ENCODE peak calls at places on chromosomes 11 and 22, in seven cellular contexts. O is IMR-90, B is mammary epithelial cell, Z is AG04449, P is ovary, U is fibroblast of pulmonary artery, C is uterus. Q is an unnamed sample.

GRCh38 chr11:134045799-134046635 is 22.9 kb upstream of the JAM3 start:
- DNase-seq in B (no peak), P (no peak), C (no peak), O (no peak), Z (no peak), U (no peak), Q (no peak)

GRCh38 chr11:54558407-54558806 is 45.4 kb downstream of the OR4C46 start:
- DNase-seq in P (no peak), B (no peak), C (no peak), U (no peak), O (no peak), Z (no peak), Q (no peak)

GRCh38 chr11:60951909-60952741 is at the start of gene SLC15A3:
- DNase-seq in P (peak), C (peak), O (peak), Z (no peak), U (peak), B (no peak), Q (no peak)

GRCh38 chr11:12106501-12106900 is 3.9 kb upstream of the MICAL2 start:
- DNase-seq in Z (no peak), P (no peak), C (no peak), U (no peak), B (no peak), O (no peak), Q (no peak)

GRCh38 chr11:116170526-116171120 is 602.2 kb downstream of the BUD13 start:
- DNase-seq in U (no peak), B (no peak), C (no peak), O (no peak), P (no peak), Z (no peak), Q (no peak)

GRCh38 chr22:36356708-36357694 is 30.8 kb downstream of the MYH9 start:
- DNase-seq in U (no peak), O (peak), Z (no peak), B (no peak), C (no peak), P (no peak), Q (no peak)

GRCh38 chr11:72741429-72741833 is 10.8 kb downstream of the ARAP1 start:
- DNase-seq in C (no peak), B (no peak), P (no peak), U (no peak), Z (no peak), O (no peak), Q (no peak)

GRCh38 chr11:118180300-118180703 is 3.9 kb upstream of the SCN2B start:
- DNase-seq in P (peak), U (peak), B (peak), Z (no peak), O (no peak), C (peak), Q (no peak)

GRCh38 chr11:48005878-48006277 is 25.5 kb downstream of the PTPRJ start:
- DNase-seq in P (no peak), Z (no peak), U (no peak), O (no peak), B (no peak), C (no peak), Q (no peak)

GRCh38 chr11:11850668-11851067 is 8.9 kb downstream of the USP47 start:
- DNase-seq in B (no peak), Z (no peak), C (no peak), O (no peak), U (no peak), P (no peak), Q (no peak)

GRCh38 chr11:10026514-10026913 is 267.5 kb downstream of the SBF2 start:
- DNase-seq in C (no peak), Z (no peak), P (no peak), U (peak), O (peak), B (no peak), Q (no peak)

GRCh38 chr11:122998727-122999370 is 17.2 kb upstream of the BSX start:
- DNase-seq in O (no peak), U (no peak), P (no peak), B (no peak), C (no peak), Z (no peak), Q (no peak)

GRCh38 chr11:119315139-119316016 is 1.6 kb downstream of the MCAM start:
- DNase-seq in O (no peak), C (peak), Z (no peak), P (no peak), B (peak), U (no peak), Q (no peak)

GRCh38 chr11:93133710-93134109 is 64.1 kb downstream of the SLC36A4 start:
- DNase-seq in U (peak), P (no peak), B (no peak), C (no peak), Z (peak), O (peak), Q (peak)

GRCh38 chr22:20573176-20573829 is 65.9 kb downstream of the MED15 start:
- DNase-seq in Z (no peak), O (peak), P (no peak), U (peak), C (no peak), B (no peak), Q (no peak)

GRCh38 chr11:79147731-79148130 is 293.1 kb downstream of the TENM4 start:
- DNase-seq in C (no peak), Z (no peak), U (no peak), B (no peak), O (no peak), P (no peak), Q (no peak)

GRCh38 chr22:17096095-17096494 is 11.3 kb downstream of the IL17RA start:
- DNase-seq in P (no peak), O (no peak), Z (no peak), B (no peak), C (no peak), U (no peak), Q (no peak)

GRCh38 chr22:23117275-23117674 is 24.5 kb downstream of the RSPH14 start:
- DNase-seq in Z (no peak), P (no peak), B (no peak), C (no peak), O (no peak), U (no peak), Q (no peak)

GRCh38 chr22:28817919-28818859 is 17.8 kb upstream of the XBP1 start:
- DNase-seq in B (no peak), Z (no peak), U (no peak), P (no peak), C (no peak), O (no peak), Q (no peak)

GRCh38 chr22:17727244-17727892 is 46.9 kb downstream of the BID start:
- DNase-seq in P (no peak), B (no peak), Z (no peak), O (no peak), C (no peak), U (no peak), Q (no peak)

GRCh38 chr11:44133335-44133946 is 38.0 kb downstream of the EXT2 start:
- DNase-seq in Z (no peak), C (no peak), B (no peak), P (no peak), U (peak), O (peak), Q (no peak)
- TF ChIP-seq CTCF in Z (peak), C (peak), B (peak), P (peak), U (peak), O (peak), Q (peak)

GRCh38 chr11:707817-708420 is 1.9 kb downstream of the EPS8L2 start:
- DNase-seq in O (no peak), C (no peak), Z (no peak), U (no peak), B (peak), P (no peak), Q (no peak)
- H3K4me3 ChIP-seq in O (no peak), C (no peak), Z (no peak), U (no peak), B (peak), P (no peak), Q (no peak)

GRCh38 chr11:24683578-24683977 is 186.7 kb downstream of the LUZP2 start:
- DNase-seq in O (no peak), U (no peak), B (no peak), C (no peak), P (no peak), Z (no peak), Q (no peak)
- TF ChIP-seq CTCF in O (no peak), U (no peak), B (no peak), C (no peak), P (no peak), Z (no peak), Q (no peak)

GRCh38 chr11:33910960-33911339 is 19.1 kb upstream of the LMO2 start:
- DNase-seq in C (no peak), P (no peak), Z (no peak), U (no peak), O (no peak), B (no peak), Q (no peak)

GRCh38 chr11:33907419-33907818 is 15.5 kb upstream of the LMO2 start:
- DNase-seq in P (no peak), Z (no peak), O (no peak), U (no peak), C (no peak), B (no peak), Q (no peak)

GRCh38 chr11:33912405-33913361 is 20.8 kb upstream of the LMO2 start:
- DNase-seq in Z (peak), U (peak), O (peak), C (no peak), P (no peak), B (peak), Q (peak)

GRCh38 chr11:33909552-33909951 is 17.7 kb upstream of the LMO2 start:
- DNase-seq in Z (no peak), C (no peak), U (no peak), P (no peak), O (no peak), B (no peak), Q (no peak)

GRCh38 chr11:33910261-33910959 is 18.5 kb upstream of the LMO2 start:
- DNase-seq in B (no peak), O (no peak), Z (no peak), U (no peak), P (no peak), C (no peak), Q (no peak)
- H3K4me3 ChIP-seq in B (no peak), O (no peak), Z (no peak), U (no peak), P (no peak), C (no peak), Q (no peak)

GRCh38 chr11:22928207-22928917 is 68.1 kb upstream of the CCDC179 start:
- DNase-seq in P (no peak), O (no peak), Z (no peak), U (peak), C (no peak), B (no peak), Q (no peak)
- TF ChIP-seq CTCF in P (no peak), O (no peak), Z (no peak), U (peak), C (no peak), B (peak), Q (no peak)

DNA sequence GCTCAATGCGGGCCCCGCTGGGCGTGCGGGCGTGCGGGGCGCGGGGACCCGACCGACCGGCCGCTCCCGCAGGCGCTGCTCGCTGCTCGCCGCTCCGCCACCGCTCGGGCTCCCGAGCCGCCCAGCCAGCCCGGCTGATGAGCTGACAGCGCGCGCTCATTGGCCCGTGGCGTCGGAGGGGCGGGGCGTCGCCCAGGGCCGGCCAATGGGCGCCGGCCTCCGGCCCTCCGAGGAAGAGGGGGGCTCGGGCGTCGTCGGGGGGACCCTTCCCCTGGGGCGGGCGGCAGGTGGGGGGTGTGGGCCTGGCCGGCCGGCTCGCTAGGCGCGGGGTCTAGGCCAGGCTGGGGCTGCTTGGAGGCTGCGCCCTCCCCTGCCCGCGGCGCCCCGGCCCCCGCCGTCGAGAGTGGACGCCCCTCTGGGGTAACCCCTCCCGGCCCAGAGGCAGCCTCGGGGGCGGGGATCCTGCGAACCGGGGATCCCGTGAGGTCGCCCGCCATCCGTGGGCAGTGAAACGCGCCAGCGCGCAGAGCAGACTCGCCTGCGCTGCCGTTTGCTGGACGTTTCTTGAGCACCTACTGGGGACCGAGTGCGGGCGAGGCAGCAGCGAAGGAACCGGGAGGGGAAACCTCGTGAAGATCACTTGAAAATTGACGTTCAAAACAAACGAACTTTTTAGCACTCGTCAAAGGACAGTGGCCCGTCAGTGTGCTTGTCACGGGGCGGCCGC is at the start of gene SCUBE1:
- DNase-seq in C (peak), Z (no peak), B (peak), P (peak), U (peak), O (no peak), Q (no peak)
- H3K4me3 ChIP-seq in C (peak), Z (no peak), B (no peak), P (peak), U (no peak), O (no peak), Q (no peak)

GRCh38 chr11:35945137-35945518 is 1.3 kb downstream of the LDLRAD3 start:
- DNase-seq in P (peak), U (no peak), B (no peak), O (no peak), C (no peak), Z (no peak), Q (no peak)
- TF ChIP-seq CTCF in P (no peak), U (no peak), B (no peak), O (no peak), C (no peak), Z (no peak), Q (no peak)

DNA sequence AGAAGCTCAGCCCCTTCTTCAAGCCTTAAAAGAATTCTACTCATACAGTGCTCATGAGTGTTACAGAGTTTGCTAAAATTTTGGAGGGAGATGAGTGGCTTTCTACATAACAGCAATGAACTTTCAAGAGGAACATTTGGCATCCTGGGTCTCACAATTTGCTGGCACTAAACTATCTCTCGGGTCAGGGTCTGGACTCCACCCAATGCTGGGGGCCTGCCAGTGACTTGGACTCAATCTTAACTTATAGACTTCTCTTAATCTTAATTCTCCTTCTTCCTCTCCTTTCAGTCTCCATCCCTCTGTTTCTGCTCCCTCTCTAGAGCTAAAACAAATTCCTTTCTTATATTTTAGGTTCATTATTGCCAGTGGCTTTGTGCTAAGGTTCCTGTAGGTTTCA is 317.9 kb downstream of the TMEM135 start:
- DNase-seq in B (no peak), C (no peak), U (no peak), O (no peak), P (no peak), Z (no peak), Q (no peak)
- H3K4me3 ChIP-seq in B (no peak), C (no peak), U (no peak), O (no peak), P (no peak), Z (no peak), Q (no peak)

GRCh38 chr11:59106363-59107336 is at the start of gene FAM111B:
- DNase-seq in U (peak), O (peak), B (peak), Z (peak), C (peak), P (peak), Q (peak)
- TF ChIP-seq CTCF in U (no peak), O (no peak), B (no peak), Z (peak), C (no peak), P (no peak), Q (peak)

GRCh38 chr11:68711114-68711513 is 26.8 kb downstream of the GAL start:
- DNase-seq in P (no peak), C (no peak), U (no peak), Z (no peak), B (no peak), O (no peak), Q (no peak)
- H3K4me3 ChIP-seq in P (no peak), C (no peak), U (no peak), Z (no peak), B (no peak), O (no peak), Q (no peak)